ENCODE peak calls at places on chromosome 6, in five cellular contexts. One of them, this sample, is unnamed.
A peak's percentile ranks its signal among the peaks of the same experiment; 100 is the strongest.

GRCh38 chr6:57303931-57304681 is 13.3 kb upstream of the PRIM2 start:
- DNase-seq in upper lobe of left lung: no peak
- DNase-seq in HFFc6: no peak
- DNase-seq in nephron progenitor cell: no peak
- DNase-seq in kidney epithelial cell: no peak
- DNase-seq in this sample: no peak

GRCh38 chr6:144087789-144088426 is 7.5 kb downstream of the SF3B5 start:
- DNase-seq in upper lobe of left lung: no peak
- DNase-seq in kidney epithelial cell: no peak
- DNase-seq in nephron progenitor cell: no peak
- DNase-seq in HFFc6: peak; percentile 31
- DNase-seq in this sample: no peak

GRCh38 chr6:53543341-53544010 is 1.4 kb downstream of the GCLC start:
- DNase-seq in nephron progenitor cell: no peak
- DNase-seq in kidney epithelial cell: no peak
- DNase-seq in upper lobe of left lung: no peak
- DNase-seq in HFFc6: no peak
- DNase-seq in this sample: peak; percentile 76

GRCh38 chr6:84508981-84509380 is 255.4 kb downstream of the TBX18 start:
- DNase-seq in HFFc6: no peak
- DNase-seq in upper lobe of left lung: no peak
- DNase-seq in kidney epithelial cell: no peak
- DNase-seq in nephron progenitor cell: no peak
- DNase-seq in this sample: no peak

GRCh38 chr6:121216928-121217327 is 117.4 kb downstream of the TBC1D32 start:
- DNase-seq in kidney epithelial cell: no peak
- DNase-seq in nephron progenitor cell: no peak
- DNase-seq in upper lobe of left lung: no peak
- DNase-seq in HFFc6: no peak
- DNase-seq in this sample: peak; percentile 1

GRCh38 chr6:48714286-48715049 is 603.5 kb upstream of the PTCHD4 start:
- DNase-seq in kidney epithelial cell: no peak
- DNase-seq in upper lobe of left lung: no peak
- DNase-seq in nephron progenitor cell: no peak
- DNase-seq in HFFc6: no peak
- DNase-seq in this sample: no peak

GRCh38 chr6:72724545-72724944 is 102.7 kb downstream of the KCNQ5 start:
- DNase-seq in upper lobe of left lung: no peak
- DNase-seq in HFFc6: no peak
- DNase-seq in nephron progenitor cell: no peak
- DNase-seq in kidney epithelial cell: peak; percentile 44
- DNase-seq in this sample: no peak

GRCh38 chr6:35948725-35949124 is 27.8 kb upstream of the SRPK1 start:
- DNase-seq in nephron progenitor cell: no peak
- DNase-seq in HFFc6: peak; percentile 17
- DNase-seq in kidney epithelial cell: no peak
- DNase-seq in upper lobe of left lung: no peak
- DNase-seq in this sample: no peak

GRCh38 chr6:157235600-157236039 is 87.7 kb downstream of the TMEM242 start:
- DNase-seq in nephron progenitor cell: peak; percentile 69
- DNase-seq in HFFc6: no peak
- DNase-seq in upper lobe of left lung: peak; percentile 86
- DNase-seq in kidney epithelial cell: no peak
- DNase-seq in this sample: no peak

GRCh38 chr6:106063448-106063850 is 22.7 kb upstream of the PRDM1 start:
- DNase-seq in upper lobe of left lung: no peak
- DNase-seq in kidney epithelial cell: no peak
- DNase-seq in HFFc6: peak; percentile 60
- DNase-seq in nephron progenitor cell: no peak
- DNase-seq in this sample: no peak
- TF ChIP-seq CTCF in upper lobe of left lung: no peak
- TF ChIP-seq CTCF in kidney epithelial cell: no peak
- TF ChIP-seq CTCF in HFFc6: no peak
- TF ChIP-seq CTCF in nephron progenitor cell: no peak
- TF ChIP-seq CTCF in this sample: no peak

DNA sequence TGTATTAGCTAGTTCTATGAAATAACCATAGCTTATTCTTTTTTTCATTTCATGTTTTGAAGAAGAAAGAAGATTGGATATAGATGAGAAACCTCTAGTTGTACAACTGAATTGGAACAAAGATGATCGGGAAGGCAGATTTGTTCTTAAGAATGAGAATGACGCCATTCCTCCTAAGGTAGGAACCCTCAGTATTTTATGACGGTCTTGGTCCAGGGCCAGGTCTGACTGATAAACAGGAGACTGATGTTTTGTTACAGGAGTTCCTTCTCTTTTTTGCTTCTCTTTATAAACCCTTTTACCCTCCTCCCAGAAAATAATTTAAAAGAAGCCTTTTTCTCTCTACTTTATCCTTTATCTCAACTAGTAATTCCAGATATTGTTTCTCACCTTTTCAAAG is 43.6 kb downstream of the AFDN start:
- DNase-seq in nephron progenitor cell: no peak
- DNase-seq in kidney epithelial cell: no peak
- DNase-seq in HFFc6: no peak
- DNase-seq in upper lobe of left lung: no peak
- DNase-seq in this sample: no peak
- TF ChIP-seq CTCF in nephron progenitor cell: no peak
- TF ChIP-seq CTCF in kidney epithelial cell: no peak
- TF ChIP-seq CTCF in HFFc6: no peak
- TF ChIP-seq CTCF in upper lobe of left lung: no peak
- TF ChIP-seq CTCF in this sample: no peak

GRCh38 chr6:26412225-26412624 is 10.2 kb downstream of the BTN3A1 start:
- DNase-seq in HFFc6: peak; percentile 37
- DNase-seq in kidney epithelial cell: no peak
- DNase-seq in upper lobe of left lung: no peak
- DNase-seq in nephron progenitor cell: no peak
- DNase-seq in this sample: no peak

GRCh38 chr6:26412954-26413353 is 10.9 kb downstream of the BTN3A1 start:
- DNase-seq in HFFc6: no peak
- DNase-seq in nephron progenitor cell: no peak
- DNase-seq in upper lobe of left lung: no peak
- DNase-seq in kidney epithelial cell: no peak
- DNase-seq in this sample: no peak

GRCh38 chr6:26408828-26409730 is 7.0 kb downstream of the BTN3A1 start:
- DNase-seq in HFFc6: no peak
- DNase-seq in upper lobe of left lung: peak; percentile 49
- DNase-seq in kidney epithelial cell: no peak
- DNase-seq in nephron progenitor cell: no peak
- DNase-seq in this sample: no peak

GRCh38 chr6:26414281-26414680 is 12.2 kb downstream of the BTN3A1 start:
- DNase-seq in kidney epithelial cell: no peak
- DNase-seq in HFFc6: no peak
- DNase-seq in upper lobe of left lung: no peak
- DNase-seq in nephron progenitor cell: no peak
- DNase-seq in this sample: no peak

GRCh38 chr6:26411751-26412150 is 9.7 kb downstream of the BTN3A1 start:
- DNase-seq in HFFc6: peak; percentile 43
- DNase-seq in kidney epithelial cell: no peak
- DNase-seq in upper lobe of left lung: no peak
- DNase-seq in nephron progenitor cell: no peak
- DNase-seq in this sample: no peak
- TF ChIP-seq CTCF in HFFc6: peak; percentile 28
- TF ChIP-seq CTCF in kidney epithelial cell: no peak
- TF ChIP-seq CTCF in upper lobe of left lung: no peak
- TF ChIP-seq CTCF in nephron progenitor cell: no peak
- TF ChIP-seq CTCF in this sample: no peak

GRCh38 chr6:32153252-32153834 is 598 bp upstream of the PPT2 start:
- DNase-seq in kidney epithelial cell: no peak
- DNase-seq in HFFc6: no peak
- DNase-seq in upper lobe of left lung: peak; percentile 54
- DNase-seq in nephron progenitor cell: peak; percentile 68
- DNase-seq in this sample: no peak
- TF ChIP-seq CTCF in kidney epithelial cell: peak; percentile 33
- TF ChIP-seq CTCF in HFFc6: peak; percentile 57
- TF ChIP-seq CTCF in upper lobe of left lung: peak; percentile 16
- TF ChIP-seq CTCF in nephron progenitor cell: no peak
- TF ChIP-seq CTCF in this sample: peak; percentile 45

GRCh38 chr6:43999628-44000027 is 127.6 kb downstream of the MRPL14 start:
- DNase-seq in nephron progenitor cell: no peak
- DNase-seq in HFFc6: no peak
- DNase-seq in upper lobe of left lung: no peak
- DNase-seq in kidney epithelial cell: no peak
- DNase-seq in this sample: no peak

GRCh38 chr6:43997342-43997677 is 129.9 kb downstream of the MRPL14 start:
- DNase-seq in nephron progenitor cell: no peak
- DNase-seq in kidney epithelial cell: no peak
- DNase-seq in HFFc6: no peak
- DNase-seq in upper lobe of left lung: no peak
- DNase-seq in this sample: no peak

GRCh38 chr6:43995137-43995536 is 132.1 kb downstream of the MRPL14 start:
- DNase-seq in nephron progenitor cell: no peak
- DNase-seq in HFFc6: no peak
- DNase-seq in upper lobe of left lung: no peak
- DNase-seq in kidney epithelial cell: no peak
- DNase-seq in this sample: no peak

GRCh38 chr6:43993881-43994523 is 133.2 kb downstream of the MRPL14 start:
- DNase-seq in nephron progenitor cell: no peak
- DNase-seq in HFFc6: no peak
- DNase-seq in upper lobe of left lung: no peak
- DNase-seq in kidney epithelial cell: no peak
- DNase-seq in this sample: no peak

GRCh38 chr6:43996614-43997341 is 130.5 kb downstream of the MRPL14 start:
- DNase-seq in kidney epithelial cell: no peak
- DNase-seq in HFFc6: no peak
- DNase-seq in upper lobe of left lung: no peak
- DNase-seq in nephron progenitor cell: no peak
- DNase-seq in this sample: no peak
- TF ChIP-seq CTCF in kidney epithelial cell: no peak
- TF ChIP-seq CTCF in HFFc6: peak; percentile 25
- TF ChIP-seq CTCF in upper lobe of left lung: no peak
- TF ChIP-seq CTCF in nephron progenitor cell: no peak
- TF ChIP-seq CTCF in this sample: no peak

This sample was measured in AG04450.